ENCODE peak calls at places on chromosomes 16 and 17, in five cellular contexts. One of them, this sample, is unnamed.

GRCh38 chr17:76529643-76530488 is 7.6 kb downstream of the CYGB start:
- DNase-seq in HCT116: no peak
- DNase-seq in effector memory CD4-positive, alpha-beta T cell: no peak
- DNase-seq in keratinocyte: no peak
- DNase-seq in endothelial cell of umbilical vein: peak
- DNase-seq in this sample: no peak

GRCh38 chr17:42055496-42055895 is 5.1 kb upstream of the C17orf113 start:
- DNase-seq in effector memory CD4-positive, alpha-beta T cell: no peak
- DNase-seq in keratinocyte: no peak
- DNase-seq in endothelial cell of umbilical vein: no peak
- DNase-seq in HCT116: no peak
- DNase-seq in this sample: no peak

GRCh38 chr16:85261657-85262557 is 149.6 kb upstream of the CIBAR2 start:
- DNase-seq in keratinocyte: no peak
- DNase-seq in effector memory CD4-positive, alpha-beta T cell: no peak
- DNase-seq in endothelial cell of umbilical vein: no peak
- DNase-seq in HCT116: no peak
- DNase-seq in this sample: no peak

GRCh38 chr17:47952181-47953021 is 5.3 kb downstream of the PRR15L start:
- DNase-seq in keratinocyte: no peak
- DNase-seq in endothelial cell of umbilical vein: no peak
- DNase-seq in effector memory CD4-positive, alpha-beta T cell: no peak
- DNase-seq in HCT116: no peak
- DNase-seq in this sample: no peak

GRCh38 chr16:84299734-84300440 is 5.2 kb downstream of the WFDC1 start:
- DNase-seq in keratinocyte: no peak
- DNase-seq in effector memory CD4-positive, alpha-beta T cell: no peak
- DNase-seq in HCT116: no peak
- DNase-seq in endothelial cell of umbilical vein: no peak
- DNase-seq in this sample: no peak

GRCh38 chr17:79544142-79544914 is 66.5 kb downstream of the RBFOX3 start:
- DNase-seq in effector memory CD4-positive, alpha-beta T cell: no peak
- DNase-seq in endothelial cell of umbilical vein: no peak
- DNase-seq in HCT116: no peak
- DNase-seq in keratinocyte: no peak
- DNase-seq in this sample: no peak

GRCh38 chr17:48333034-48333491 is 97.0 kb downstream of the SKAP1 start:
- DNase-seq in keratinocyte: no peak
- DNase-seq in effector memory CD4-positive, alpha-beta T cell: no peak
- DNase-seq in endothelial cell of umbilical vein: no peak
- DNase-seq in HCT116: no peak
- DNase-seq in this sample: no peak

GRCh38 chr16:30996324-30996999 is 11.5 kb downstream of the HSD3B7 start:
- DNase-seq in endothelial cell of umbilical vein: peak
- DNase-seq in HCT116: no peak
- DNase-seq in keratinocyte: no peak
- DNase-seq in effector memory CD4-positive, alpha-beta T cell: no peak
- DNase-seq in this sample: no peak

GRCh38 chr17:66287911-66288310 is 14.5 kb upstream of the PRKCA start:
- DNase-seq in keratinocyte: no peak
- DNase-seq in HCT116: no peak
- DNase-seq in effector memory CD4-positive, alpha-beta T cell: no peak
- DNase-seq in endothelial cell of umbilical vein: no peak
- DNase-seq in this sample: no peak

GRCh38 chr16:76052725-76053124 is 224.5 kb upstream of the CNTNAP4 start:
- DNase-seq in keratinocyte: no peak
- DNase-seq in HCT116: no peak
- DNase-seq in effector memory CD4-positive, alpha-beta T cell: no peak
- DNase-seq in endothelial cell of umbilical vein: no peak
- DNase-seq in this sample: no peak

GRCh38 chr17:34235389-34236028 is 19.6 kb upstream of the CCL2 start:
- DNase-seq in endothelial cell of umbilical vein: peak
- DNase-seq in keratinocyte: no peak
- DNase-seq in HCT116: no peak
- DNase-seq in effector memory CD4-positive, alpha-beta T cell: no peak
- DNase-seq in this sample: no peak

GRCh38 chr16:58493756-58494431 is 6.0 kb upstream of the NDRG4 start:
- DNase-seq in endothelial cell of umbilical vein: no peak
- DNase-seq in HCT116: no peak
- DNase-seq in keratinocyte: no peak
- DNase-seq in effector memory CD4-positive, alpha-beta T cell: no peak
- DNase-seq in this sample: no peak

GRCh38 chr16:17082126-17082882 is 388.5 kb downstream of the XYLT1 start:
- DNase-seq in effector memory CD4-positive, alpha-beta T cell: no peak
- DNase-seq in HCT116: no peak
- DNase-seq in keratinocyte: no peak
- DNase-seq in endothelial cell of umbilical vein: no peak
- DNase-seq in this sample: no peak

GRCh38 chr17:55175788-55176425 is 88.9 kb upstream of the HLF start:
- DNase-seq in effector memory CD4-positive, alpha-beta T cell: no peak
- DNase-seq in HCT116: no peak
- DNase-seq in keratinocyte: no peak
- DNase-seq in endothelial cell of umbilical vein: no peak
- DNase-seq in this sample: no peak

GRCh38 chr17:42814633-42815399 is 9.3 kb downstream of the BECN1 start:
- DNase-seq in endothelial cell of umbilical vein: peak
- DNase-seq in HCT116: no peak
- DNase-seq in keratinocyte: no peak
- DNase-seq in effector memory CD4-positive, alpha-beta T cell: no peak
- DNase-seq in this sample: no peak

GRCh38 chr17:67151717-67152116 is 93.3 kb downstream of the HELZ start:
- DNase-seq in effector memory CD4-positive, alpha-beta T cell: no peak
- DNase-seq in HCT116: peak
- DNase-seq in endothelial cell of umbilical vein: no peak
- DNase-seq in keratinocyte: no peak
- DNase-seq in this sample: no peak

GRCh38 chr16:9055661-9056060 is 35.8 kb upstream of the HAPSTR1 start:
- DNase-seq in endothelial cell of umbilical vein: no peak
- DNase-seq in effector memory CD4-positive, alpha-beta T cell: no peak
- DNase-seq in HCT116: no peak
- DNase-seq in keratinocyte: no peak
- DNase-seq in this sample: no peak

GRCh38 chr16:88374736-88375135 is 8.0 kb upstream of the ZNF469 start:
- DNase-seq in effector memory CD4-positive, alpha-beta T cell: no peak
- DNase-seq in endothelial cell of umbilical vein: no peak
- DNase-seq in HCT116: no peak
- DNase-seq in keratinocyte: no peak
- DNase-seq in this sample: no peak

GRCh38 chr16:27169511-27170071 is 33.7 kb upstream of the KDM8 start:
- DNase-seq in endothelial cell of umbilical vein: peak
- DNase-seq in effector memory CD4-positive, alpha-beta T cell: peak
- DNase-seq in keratinocyte: peak
- DNase-seq in HCT116: no peak
- DNase-seq in this sample: no peak

GRCh38 chr17:68468334-68468733 is 11.0 kb upstream of the WIPI1 start:
- DNase-seq in effector memory CD4-positive, alpha-beta T cell: no peak
- DNase-seq in HCT116: no peak
- DNase-seq in endothelial cell of umbilical vein: no peak
- DNase-seq in keratinocyte: no peak
- DNase-seq in this sample: no peak

GRCh38 chr16:49597796-49598195 is 224.2 kb downstream of the C16orf78 start:
- DNase-seq in effector memory CD4-positive, alpha-beta T cell: no peak
- DNase-seq in HCT116: no peak
- DNase-seq in endothelial cell of umbilical vein: no peak
- DNase-seq in keratinocyte: no peak
- DNase-seq in this sample: no peak

GRCh38 chr16:78177218-78177617 is 77.8 kb downstream of the WWOX start:
- DNase-seq in HCT116: no peak
- DNase-seq in effector memory CD4-positive, alpha-beta T cell: no peak
- DNase-seq in endothelial cell of umbilical vein: no peak
- DNase-seq in keratinocyte: no peak
- DNase-seq in this sample: no peak

GRCh38 chr16:88804173-88804551 is 573 bp downstream of the CDT1 start:
- DNase-seq in endothelial cell of umbilical vein: no peak
- DNase-seq in keratinocyte: no peak
- DNase-seq in HCT116: no peak
- DNase-seq in effector memory CD4-positive, alpha-beta T cell: no peak
- DNase-seq in this sample: no peak

GRCh38 chr16:79089735-79090284 is 510.7 kb downstream of the MAF start:
- DNase-seq in endothelial cell of umbilical vein: no peak
- DNase-seq in HCT116: no peak
- DNase-seq in effector memory CD4-positive, alpha-beta T cell: peak
- DNase-seq in keratinocyte: no peak
- DNase-seq in this sample: no peak

GRCh38 chr16:31455601-31456314 is 3.5 kb upstream of the ARMC5 start:
- DNase-seq in effector memory CD4-positive, alpha-beta T cell: no peak
- DNase-seq in keratinocyte: no peak
- DNase-seq in HCT116: no peak
- DNase-seq in endothelial cell of umbilical vein: peak
- DNase-seq in this sample: no peak

GRCh38 chr17:75816693-75817092 is 27.5 kb downstream of the UNC13D start:
- DNase-seq in HCT116: no peak
- DNase-seq in effector memory CD4-positive, alpha-beta T cell: no peak
- DNase-seq in endothelial cell of umbilical vein: no peak
- DNase-seq in keratinocyte: no peak
- DNase-seq in this sample: no peak

GRCh38 chr17:17757944-17758343 is 76.7 kb downstream of the RAI1 start:
- DNase-seq in effector memory CD4-positive, alpha-beta T cell: no peak
- DNase-seq in keratinocyte: no peak
- DNase-seq in endothelial cell of umbilical vein: no peak
- DNase-seq in HCT116: no peak
- DNase-seq in this sample: no peak

GRCh38 chr17:40459646-40460584 is 16.7 kb downstream of the IGFBP4 start:
- DNase-seq in effector memory CD4-positive, alpha-beta T cell: no peak
- DNase-seq in endothelial cell of umbilical vein: no peak
- DNase-seq in keratinocyte: no peak
- DNase-seq in HCT116: no peak
- DNase-seq in this sample: no peak

GRCh38 chr17:40458851-40459482 is 15.7 kb downstream of the IGFBP4 start:
- DNase-seq in HCT116: no peak
- DNase-seq in keratinocyte: no peak
- DNase-seq in effector memory CD4-positive, alpha-beta T cell: no peak
- DNase-seq in endothelial cell of umbilical vein: no peak
- DNase-seq in this sample: no peak

GRCh38 chr17:40456396-40456951 is 13.2 kb downstream of the IGFBP4 start:
- DNase-seq in effector memory CD4-positive, alpha-beta T cell: no peak
- DNase-seq in endothelial cell of umbilical vein: no peak
- DNase-seq in keratinocyte: no peak
- DNase-seq in HCT116: no peak
- DNase-seq in this sample: no peak

GRCh38 chr17:40458001-40458791 is 14.9 kb downstream of the IGFBP4 start:
- DNase-seq in keratinocyte: peak
- DNase-seq in endothelial cell of umbilical vein: no peak
- DNase-seq in effector memory CD4-positive, alpha-beta T cell: no peak
- DNase-seq in HCT116: no peak
- DNase-seq in this sample: no peak

DNA sequence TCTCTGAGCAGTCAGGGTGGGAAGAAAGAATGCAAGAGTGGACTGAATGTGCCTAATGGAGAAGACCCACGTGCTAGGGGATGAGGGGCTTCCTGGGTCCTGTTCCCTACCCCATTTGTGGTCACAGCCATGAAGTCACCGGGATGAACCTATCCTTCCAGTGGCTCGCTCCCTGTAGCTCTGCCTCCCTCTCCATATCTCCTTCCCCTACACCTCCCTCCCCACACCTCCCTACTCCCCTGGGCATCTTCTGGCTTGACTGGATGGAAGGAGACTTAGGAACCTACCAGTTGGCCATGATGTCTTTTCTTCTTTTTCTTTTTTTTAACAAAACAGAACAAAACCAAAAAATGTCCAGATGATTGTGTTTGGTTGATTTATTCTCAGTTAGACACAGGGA is 14.1 kb downstream of the IGFBP4 start:
- DNase-seq in endothelial cell of umbilical vein: no peak
- DNase-seq in HCT116: no peak
- DNase-seq in keratinocyte: no peak
- DNase-seq in effector memory CD4-positive, alpha-beta T cell: no peak
- DNase-seq in this sample: no peak
- H3K27ac ChIP-seq in endothelial cell of umbilical vein: no peak
- H3K27ac ChIP-seq in HCT116: no peak
- H3K27ac ChIP-seq in keratinocyte: no peak
- H3K27ac ChIP-seq in effector memory CD4-positive, alpha-beta T cell: no peak
- H3K27ac ChIP-seq in this sample: no peak

DNA sequence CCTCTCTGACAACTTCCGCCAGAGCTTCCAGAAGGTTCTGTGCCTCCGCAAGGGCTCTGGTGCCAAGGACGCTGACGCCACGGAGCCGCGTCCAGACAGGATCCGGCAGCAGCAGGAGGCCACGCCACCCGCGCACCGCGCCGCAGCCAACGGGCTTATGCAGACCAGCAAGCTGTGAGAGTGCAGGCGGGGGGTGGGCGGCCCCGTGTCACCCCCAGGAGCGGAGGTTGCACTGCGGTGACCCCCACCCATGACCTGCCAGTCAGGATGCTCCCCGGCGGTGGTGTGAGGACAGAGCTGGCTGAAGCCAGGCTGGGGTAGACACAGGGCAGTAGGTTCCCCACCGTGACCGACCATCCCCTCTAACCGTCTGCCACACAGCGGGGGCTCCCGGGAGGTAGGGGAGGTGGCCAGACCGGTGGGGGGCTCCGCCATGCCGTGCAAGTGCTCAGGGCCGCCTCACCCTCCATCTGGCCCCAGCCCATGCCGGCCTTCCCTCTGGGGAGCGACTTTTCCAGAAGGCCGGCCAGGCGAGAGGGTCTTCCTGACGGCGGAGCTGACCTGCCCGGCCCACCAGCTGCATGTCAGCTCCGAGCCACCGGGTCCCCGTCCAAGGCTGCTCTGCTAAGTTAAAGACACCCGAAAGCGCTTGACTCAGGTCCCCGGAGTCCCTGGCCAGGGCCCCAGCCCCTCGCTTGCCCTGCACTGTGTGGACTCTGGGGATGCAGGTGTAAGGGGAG is 7.4 kb downstream of the SSTR5 start:
- DNase-seq in effector memory CD4-positive, alpha-beta T cell: no peak
- DNase-seq in endothelial cell of umbilical vein: no peak
- DNase-seq in HCT116: no peak
- DNase-seq in keratinocyte: no peak
- DNase-seq in this sample: no peak
- H3K27ac ChIP-seq in effector memory CD4-positive, alpha-beta T cell: no peak
- H3K27ac ChIP-seq in endothelial cell of umbilical vein: no peak
- H3K27ac ChIP-seq in HCT116: peak
- H3K27ac ChIP-seq in keratinocyte: no peak
- H3K27ac ChIP-seq in this sample: no peak

GRCh38 chr16:10938844-10939648 is 3.2 kb downstream of the DEXI start:
- DNase-seq in effector memory CD4-positive, alpha-beta T cell: no peak
- DNase-seq in HCT116: no peak
- DNase-seq in endothelial cell of umbilical vein: no peak
- DNase-seq in keratinocyte: no peak
- DNase-seq in this sample: no peak
- H3K27ac ChIP-seq in effector memory CD4-positive, alpha-beta T cell: no peak
- H3K27ac ChIP-seq in HCT116: no peak
- H3K27ac ChIP-seq in endothelial cell of umbilical vein: no peak
- H3K27ac ChIP-seq in keratinocyte: no peak
- H3K27ac ChIP-seq in this sample: no peak

GRCh38 chr17:4335185-4335584 is 31.3 kb downstream of the UBE2G1 start:
- DNase-seq in keratinocyte: no peak
- DNase-seq in HCT116: no peak
- DNase-seq in endothelial cell of umbilical vein: no peak
- DNase-seq in effector memory CD4-positive, alpha-beta T cell: peak
- DNase-seq in this sample: no peak
- H3K27ac ChIP-seq in keratinocyte: no peak
- H3K27ac ChIP-seq in HCT116: no peak
- H3K27ac ChIP-seq in endothelial cell of umbilical vein: no peak
- H3K27ac ChIP-seq in effector memory CD4-positive, alpha-beta T cell: peak
- H3K27ac ChIP-seq in this sample: no peak